ENCODE peak calls at places on chromosomes 4 and X, in nine cellular contexts. T is GM04503; C is DMS 273 treated with DMSO at 0.1 percent for 48 hours; F is mammary epithelial cell; Q is stimulated activated CD4-positive, alpha-beta T cell treated with anti-CD3 and anti-CD28 coated beads, Interleukin-4, amount 100 ng/mL, for 4 hours; G is Calu3; N is upper lobe of left lung; V is BJ; M is C1 segment of cervical spinal cord. E is an unnamed sample.

GRCh38 chr4:149102765-149103164 is 660.6 kb upstream of the NR3C2 start:
- DNase-seq in F (no peak), T (no peak), M (no peak), C (no peak), V (no peak), N (no peak), Q (no peak), G (no peak), E (no peak)

GRCh38 chr4:15738877-15739276 is 36.0 kb downstream of the BST1 start:
- DNase-seq in G (no peak), N (no peak), M (no peak), V (no peak), Q (no peak), C (no peak), F (no peak), T (no peak), E (no peak)

GRCh38 chr4:29549308-29549707 is 1170.9 kb upstream of the PCDH7 start:
- DNase-seq in V (peak), M (no peak), C (no peak), G (no peak), T (no peak), Q (no peak), N (no peak), F (no peak), E (no peak)

GRCh38 chr4:101356928-101357327 is 9.6 kb upstream of the PPP3CA start:
- DNase-seq in C (peak), T (peak), Q (no peak), F (peak), N (peak), V (peak), G (peak), M (no peak), E (peak)

GRCh38 chr4:17385403-17385802 is 126.5 kb downstream of the QDPR start:
- DNase-seq in C (no peak), M (no peak), T (no peak), F (peak), N (peak), Q (no peak), V (no peak), G (peak), E (peak)

GRCh38 chrX:152601848-152602616 is 35.7 kb upstream of the GABRQ start:
- DNase-seq in T (no peak), M (no peak), Q (no peak), N (no peak), F (peak), G (peak), V (no peak), C (no peak), E (peak)

GRCh38 chrX:34810364-34810763 is 132.2 kb upstream of the FAM47B start:
- DNase-seq in M (no peak), V (no peak), C (no peak), Q (no peak), F (peak), T (no peak), N (no peak), G (no peak), E (peak)

GRCh38 chr4:76213415-76214268 is at the start of gene SCARB2:
- DNase-seq in G (peak), Q (peak), V (peak), T (peak), M (peak), F (peak), C (peak), N (peak), E (peak)

GRCh38 chr4:30743897-30744296 is 23.7 kb downstream of the PCDH7 start:
- DNase-seq in Q (no peak), V (no peak), F (no peak), M (no peak), C (no peak), N (no peak), G (no peak), T (no peak), E (no peak)

GRCh38 chrX:53186363-53186762 is 38.6 kb downstream of the KDM5C start:
- DNase-seq in F (peak), T (peak), C (no peak), G (peak), N (no peak), Q (no peak), V (peak), M (no peak), E (peak)

GRCh38 chr4:79886557-79886956 is 186.5 kb downstream of the ANTXR2 start:
- DNase-seq in V (no peak), G (no peak), F (no peak), T (no peak), M (no peak), N (no peak), C (no peak), Q (no peak), E (no peak)

GRCh38 chrX:3516051-3516541 is 169.6 kb upstream of the MXRA5 start:
- DNase-seq in F (peak), G (no peak), T (no peak), M (no peak), C (no peak), Q (no peak), N (no peak), V (no peak), E (peak)

GRCh38 chrX:131747173-131747572 is 203.3 kb downstream of the OR13H1 start:
- DNase-seq in V (no peak), Q (no peak), C (peak), G (no peak), M (no peak), F (peak), T (peak), N (peak), E (no peak)

GRCh38 chrX:10579753-10580060 is 40.7 kb downstream of the MID1 start:
- DNase-seq in V (no peak), G (no peak), T (no peak), Q (no peak), N (no peak), M (no peak), C (no peak), F (no peak), E (peak)

GRCh38 chr4:7189475-7190277 is 2.7 kb upstream of the SORCS2 start:
- DNase-seq in M (no peak), T (no peak), C (no peak), F (no peak), V (no peak), N (no peak), Q (no peak), G (no peak), E (no peak)

GRCh38 chr4:89123418-89123817 is 12.1 kb downstream of the TIGD2 start:
- DNase-seq in M (no peak), N (no peak), T (no peak), C (no peak), Q (no peak), G (peak), V (no peak), F (peak), E (no peak)

GRCh38 chrX:103170216-103170615 is 44.7 kb upstream of the BEX4 start:
- DNase-seq in C (no peak), T (no peak), M (no peak), Q (no peak), G (no peak), V (no peak), N (no peak), F (peak), E (no peak)

GRCh38 chr4:113961322-113961698 is 18.1 kb downstream of the ARSJ start:
- DNase-seq in V (no peak), C (no peak), M (no peak), N (no peak), G (no peak), Q (no peak), F (peak), T (no peak), E (no peak)

GRCh38 chr4:139878050-139878449 is 212.4 kb downstream of the MGST2 start:
- DNase-seq in N (no peak), F (no peak), M (no peak), Q (no peak), T (no peak), G (no peak), V (no peak), C (no peak), E (no peak)

GRCh38 chr4:75672461-75673026 is 667 bp downstream of the G3BP2 start:
- DNase-seq in N (peak), C (peak), M (peak), T (no peak), Q (peak), V (no peak), G (peak), F (peak), E (peak)

GRCh38 chr4:83297548-83298260 is 13.1 kb upstream of the COQ2 start:
- DNase-seq in V (no peak), T (no peak), Q (no peak), N (no peak), M (no peak), F (no peak), C (no peak), G (no peak), E (no peak)

GRCh38 chr4:171281359-171281758 is 531.8 kb upstream of the GALNTL6 start:
- DNase-seq in C (no peak), V (no peak), M (no peak), N (no peak), Q (no peak), G (no peak), F (no peak), T (no peak), E (no peak)

GRCh38 chrX:35741142-35741541 is 57.0 kb upstream of the MAGEB16 start:
- DNase-seq in V (no peak), F (no peak), C (no peak), N (no peak), Q (no peak), T (no peak), M (no peak), G (no peak), E (no peak)

GRCh38 chr4:8782135-8782534 is 89.5 kb downstream of the HMX1 start:
- DNase-seq in V (no peak), T (no peak), N (no peak), G (no peak), Q (no peak), F (no peak), C (no peak), M (no peak), E (no peak)

GRCh38 chr4:41413670-41414069 is 124.3 kb upstream of the LIMCH1 start:
- DNase-seq in N (no peak), Q (no peak), C (no peak), G (no peak), T (no peak), M (no peak), F (peak), V (no peak), E (peak)

GRCh38 chr4:184410748-184411147 is 63.6 kb downstream of the IRF2 start:
- DNase-seq in G (no peak), C (no peak), Q (no peak), T (no peak), M (no peak), V (no peak), F (no peak), N (no peak), E (no peak)

GRCh38 chrX:48597353-48598264 is at the start of gene WDR13:
- DNase-seq in T (peak), M (peak), V (peak), C (peak), F (peak), G (peak), N (peak), Q (peak), E (peak)

GRCh38 chr4:114807759-114808404 is 209.3 kb downstream of the UGT8 start:
- DNase-seq in C (peak), T (no peak), M (no peak), G (peak), Q (peak), V (no peak), N (peak), F (peak), E (peak)

GRCh38 chr4:5459236-5459635 is 249.1 kb downstream of the EVC2 start:
- DNase-seq in M (no peak), T (no peak), Q (no peak), N (no peak), C (no peak), F (no peak), G (no peak), V (no peak), E (no peak)

GRCh38 chrX:124863303-124863702 is 456.4 kb upstream of the TEX13C start:
- DNase-seq in F (no peak), M (no peak), G (no peak), T (no peak), N (no peak), Q (no peak), V (no peak), C (no peak), E (no peak)

GRCh38 chrX:153305941-153306464 is 15.6 kb downstream of the PNMA6F start:
- DNase-seq in C (no peak), M (no peak), F (no peak), G (no peak), T (no peak), V (no peak), Q (no peak), N (no peak), E (peak)

GRCh38 chr4:165369522-165369921 is 9.3 kb upstream of the CPE start:
- DNase-seq in V (no peak), C (no peak), Q (no peak), F (peak), N (no peak), M (no peak), G (no peak), T (no peak), E (peak)

GRCh38 chr4:2802618-2803531 is 10.0 kb downstream of the SH3BP2 start:
- DNase-seq in G (no peak), Q (no peak), C (no peak), V (no peak), M (no peak), T (no peak), N (peak), F (no peak), E (no peak)

GRCh38 chrX:40646489-40647306 is 663 bp downstream of the CXorf38 start:
- DNase-seq in G (peak), T (no peak), Q (peak), N (peak), C (no peak), V (no peak), F (peak), M (no peak), E (peak)

GRCh38 chrX:116198810-116199209 is 28.3 kb downstream of the AGTR2 start:
- DNase-seq in V (no peak), G (no peak), M (no peak), T (no peak), F (no peak), Q (no peak), N (no peak), C (no peak), E (no peak)

E was measured in HT1080.